ENCODE peak calls at places on chromosomes 11 and 22, in six cellular contexts. C is activated CD4-positive, alpha-beta T cell treated with anti-CD3 and anti-CD28 coated beads, Interleukin-2, amount 50 U/mL, for 4 hours; P is GOT3; X is stimulated activated naive B cell treated with anti-CD40 and anti-IgM and Interleukin-4, amounts not matched to agents 10 μg/mL and 1 μg/mL and 100 μg/mL, for 72 hours; L is ACHN; B is stimulated activated CD4-positive, alpha-beta T cell treated with anti-CD3 and anti-CD28 coated beads, Interleukin-1b, Interleukin-23, amount 100 ng/mL, for 24 hours. H is an unnamed sample.
A peak's percentile ranks its signal among the peaks of the same experiment; 100 is the strongest.

GRCh38 chr22:25496396-25497064 is 67.9 kb upstream of the GRK3 start:
- DNase-seq in C (no peak), P (no peak), X (no peak), L (no peak), B (no peak), H (no peak)

GRCh38 chr11:64026575-64027213 is 9.0 kb upstream of the FLRT1 start:
- DNase-seq in C (no peak), P (no peak), X (no peak), L (no peak), B (no peak), H (no peak)

GRCh38 chr22:21850660-21851059 is 16.8 kb downstream of the MAPK1 start:
- DNase-seq in C (no peak), P (no peak), X (no peak), L (no peak), B (no peak), H (no peak)

GRCh38 chr22:45544588-45545170 is 42.0 kb downstream of the FBLN1 start:
- DNase-seq in C (no peak), P (no peak), X (no peak), L (no peak), B (no peak), H (no peak)

GRCh38 chr11:80282643-80283042 is 841.8 kb upstream of the TENM4 start:
- DNase-seq in C (no peak), P (no peak), X (no peak), L (no peak), B (no peak), H (no peak)

GRCh38 chr11:133705873-133706272 is 139.4 kb downstream of the SPATA19 start:
- DNase-seq in C (no peak), P (no peak), X (no peak), L (no peak), B (no peak), H (no peak)

GRCh38 chr11:125201525-125202121 is 37.1 kb downstream of the PKNOX2 start:
- DNase-seq in C (no peak), P (no peak), X (no peak), L (no peak), B (no peak), H (no peak)

GRCh38 chr11:79045811-79046304 is 395.0 kb downstream of the TENM4 start:
- DNase-seq in C (no peak), P (no peak), X (no peak), L (peak; percentile 3), B (no peak), H (no peak)

GRCh38 chr22:23234409-23235161 is 54.3 kb downstream of the BCR start:
- DNase-seq in C (no peak), P (no peak), X (no peak), L (no peak), B (no peak), H (no peak)

GRCh38 chr11:121829159-121829643 is 286.8 kb downstream of the BLID start:
- DNase-seq in C (no peak), P (peak; percentile 27), X (no peak), L (no peak), B (no peak), H (no peak)

GRCh38 chr22:23243006-23243573 is 62.8 kb downstream of the BCR start:
- DNase-seq in C (peak; percentile 63), P (no peak), X (peak; percentile 50), L (no peak), B (peak; percentile 35), H (peak; percentile 56)

GRCh38 chr22:33986167-33986771 is 66.0 kb upstream of the LARGE1 start:
- DNase-seq in C (no peak), P (no peak), X (no peak), L (no peak), B (no peak), H (no peak)

GRCh38 chr11:98136357-98136756 is 884.4 kb upstream of the CNTN5 start:
- DNase-seq in C (no peak), P (no peak), X (no peak), L (no peak), B (no peak), H (no peak)

GRCh38 chr11:35344990-35345655 is 74.2 kb downstream of the SLC1A2 start:
- DNase-seq in C (no peak), P (no peak), X (peak; percentile 31), L (no peak), B (no peak), H (no peak)

GRCh38 chr11:35138606-35138948 is 394 bp upstream of the CD44 start:
- DNase-seq in C (no peak), P (no peak), X (no peak), L (peak; percentile 68), B (no peak), H (no peak)

GRCh38 chr11:77062924-77063323 is 3.8 kb upstream of the CAPN5 start:
- DNase-seq in C (no peak), P (no peak), X (no peak), L (no peak), B (no peak), H (no peak)

GRCh38 chr11:57205046-57205671 is 23.4 kb downstream of the LRRC55 start:
- DNase-seq in C (no peak), P (peak; percentile 8), X (no peak), L (no peak), B (no peak), H (no peak)

GRCh38 chr11:67732045-67732787 is 57.8 kb upstream of the ALDH3B2 start:
- DNase-seq in C (peak; percentile 20), P (no peak), X (peak; percentile 22), L (peak; percentile 33), B (peak; percentile 5), H (peak; percentile 16)

GRCh38 chr11:12137938-12138731 is 27.7 kb downstream of the MICAL2 start:
- DNase-seq in C (no peak), P (no peak), X (no peak), L (peak; percentile 78), B (no peak), H (no peak)

GRCh38 chr22:33577862-33578411 is 342.3 kb downstream of the LARGE1 start:
- DNase-seq in C (no peak), P (no peak), X (no peak), L (peak; percentile 13), B (no peak), H (no peak)

GRCh38 chr11:23932485-23932898 is 564.4 kb upstream of the LUZP2 start:
- DNase-seq in C (no peak), P (no peak), X (no peak), L (no peak), B (no peak), H (no peak)

GRCh38 chr11:31887180-31887579 is 76.1 kb upstream of the PAX6 start:
- DNase-seq in C (no peak), P (no peak), X (no peak), L (peak; percentile 22), B (no peak), H (no peak)

GRCh38 chr22:37287550-37287951 is 5.2 kb downstream of the CYTH4 start:
- DNase-seq in C (no peak), P (no peak), X (no peak), L (no peak), B (no peak), H (no peak)

GRCh38 chr11:19849107-19849789 is 136.6 kb downstream of the NAV2 start:
- DNase-seq in C (no peak), P (no peak), X (no peak), L (no peak), B (no peak), H (no peak)

GRCh38 chr11:102757823-102758549 is 22.4 kb downstream of the MMP10 start:
- DNase-seq in C (no peak), P (no peak), X (no peak), L (no peak), B (no peak), H (no peak)

GRCh38 chr11:64858467-64859401 is 14.3 kb upstream of the CDC42BPG start:
- DNase-seq in C (no peak), P (no peak), X (peak; percentile 60), L (no peak), B (no peak), H (no peak)

GRCh38 chr11:85815186-85815911 is 4.4 kb upstream of the SYTL2 start:
- DNase-seq in C (no peak), P (no peak), X (no peak), L (no peak), B (no peak), H (no peak)

GRCh38 chr11:2083411-2083810 is 55.8 kb downstream of the IGF2 start:
- DNase-seq in C (no peak), P (no peak), X (no peak), L (no peak), B (no peak), H (no peak)